ENCODE peak calls at places on chromosomes 3 and 15, in six cellular contexts. L, C, W, T, B and V are unnamed samples.

GRCh38 chr3:17749281-17749680 is 6.8 kb upstream of the TBC1D5 start:
- DNase-seq in L (no peak), C (no peak), W (no peak), T (peak), B (no peak), V (no peak)

GRCh38 chr15:84108725-84109124 is 126.8 kb upstream of the GOLGA6L4 start:
- DNase-seq in L (no peak), C (no peak), W (no peak), T (no peak), B (no peak), V (no peak)

GRCh38 chr3:47495886-47496285 is 17.6 kb downstream of the ELP6 start:
- DNase-seq in L (no peak), C (no peak), W (no peak), T (no peak), B (no peak), V (no peak)

GRCh38 chr15:25939122-25939521 is 76.0 kb upstream of the ATP10A start:
- DNase-seq in L (no peak), C (no peak), W (no peak), T (no peak), B (no peak), V (no peak)

GRCh38 chr3:73568371-73568862 is 56.3 kb downstream of the PDZRN3 start:
- DNase-seq in L (no peak), C (no peak), W (no peak), T (no peak), B (no peak), V (no peak)

GRCh38 chr3:45664558-45664957 is 24.6 kb upstream of the SACM1L start:
- DNase-seq in L (no peak), C (no peak), W (no peak), T (peak), B (no peak), V (no peak)

GRCh38 chr3:183217548-183218321 is 35.3 kb upstream of the B3GNT5 start:
- DNase-seq in L (no peak), C (no peak), W (no peak), T (no peak), B (no peak), V (no peak)

GRCh38 chr15:32825219-32825618 is 107.4 kb downstream of the GREM1 start:
- DNase-seq in L (no peak), C (no peak), W (no peak), T (no peak), B (no peak), V (no peak)

GRCh38 chr15:58574612-58575011 is 142.8 kb downstream of the LIPC start:
- DNase-seq in L (no peak), C (no peak), W (no peak), T (no peak), B (no peak), V (no peak)

GRCh38 chr3:186099178-186099577 is 9.7 kb downstream of the ETV5 start:
- DNase-seq in L (peak), C (peak), W (no peak), T (no peak), B (peak), V (peak)

GRCh38 chr3:8813411-8813810 is 44.0 kb upstream of the OXTR start:
- DNase-seq in L (no peak), C (no peak), W (no peak), T (no peak), B (no peak), V (no peak)

GRCh38 chr3:190339130-190339529 is 16.9 kb upstream of the CLDN1 start:
- DNase-seq in L (no peak), C (no peak), W (no peak), T (no peak), B (no peak), V (no peak)

GRCh38 chr15:63986751-63987341 is 59.4 kb downstream of the DAPK2 start:
- DNase-seq in L (no peak), C (no peak), W (no peak), T (peak), B (no peak), V (no peak)

GRCh38 chr3:20123121-20123652 is 62.8 kb downstream of the SGO1 start:
- DNase-seq in L (no peak), C (no peak), W (no peak), T (no peak), B (no peak), V (no peak)

GRCh38 chr3:194675081-194675640 is 3.2 kb upstream of the LSG1 start:
- DNase-seq in L (no peak), C (no peak), W (no peak), T (peak), B (no peak), V (no peak)

GRCh38 chr3:25427155-25428002 is 684 bp upstream of the RARB start:
- DNase-seq in L (no peak), C (no peak), W (no peak), T (no peak), B (no peak), V (no peak)

GRCh38 chr3:136818851-136819783 is at the start of gene SLC35G2:
- DNase-seq in L (peak), C (peak), W (peak), T (peak), B (peak), V (peak)

GRCh38 chr3:70933105-70933810 is 620.8 kb upstream of the MDFIC2 start:
- DNase-seq in L (no peak), C (no peak), W (no peak), T (no peak), B (no peak), V (no peak)

GRCh38 chr3:171753665-171754408 is 56.4 kb downstream of the PLD1 start:
- DNase-seq in L (no peak), C (no peak), W (no peak), T (peak), B (no peak), V (no peak)

GRCh38 chr15:55279100-55279745 is 10.4 kb downstream of the RAB27A start:
- DNase-seq in L (no peak), C (no peak), W (no peak), T (no peak), B (no peak), V (no peak)

GRCh38 chr3:100022506-100022905 is 91.8 kb downstream of the FILIP1L start:
- DNase-seq in L (no peak), C (no peak), W (no peak), T (no peak), B (no peak), V (no peak)

GRCh38 chr3:126851382-126851781 is 131.5 kb upstream of the PLXNA1 start:
- DNase-seq in L (no peak), C (no peak), W (no peak), T (no peak), B (no peak), V (no peak)

GRCh38 chr3:137121704-137122314 is 164.0 kb downstream of the IL20RB start:
- DNase-seq in L (no peak), C (no peak), W (no peak), T (peak), B (peak), V (no peak)